ENCODE peak calls at places on chromosomes 12 and 14, in nine cellular contexts. K is A549; U is IMR-90; C is GM12864; N is ovary; E is lower lobe of right lung; M is HL-60; W is fibroblast of mammary gland; Q is CD4-positive, alpha-beta T cell. V is an unnamed sample.

GRCh38 chr12:51914034-51914923 is 7.0 kb downstream of the ACVRL1 start:
- DNase-seq in W (no peak), U (no peak), E (no peak), Q (no peak), C (no peak), M (no peak), K (no peak), N (no peak), V (no peak)

GRCh38 chr12:55043542-55043941 is 23.8 kb downstream of the NEUROD4 start:
- DNase-seq in C (no peak), W (no peak), M (peak), K (no peak), E (peak), Q (no peak), U (no peak), N (no peak), V (no peak)

GRCh38 chr14:53696217-53696965 is 260.2 kb downstream of the BMP4 start:
- DNase-seq in M (no peak), K (peak), N (no peak), C (no peak), Q (no peak), E (no peak), W (peak), U (peak), V (no peak)

GRCh38 chr12:106442575-106442974 is 85.0 kb downstream of the POLR3B start:
- DNase-seq in W (no peak), C (no peak), E (no peak), K (no peak), Q (no peak), U (no peak), M (no peak), N (no peak), V (no peak)

GRCh38 chr14:55889124-55889523 is 229.1 kb upstream of the PELI2 start:
- DNase-seq in Q (no peak), K (peak), U (no peak), M (no peak), E (no peak), N (no peak), C (no peak), W (no peak), V (no peak)

GRCh38 chr14:105376521-105377440 is 21.6 kb upstream of the TEX22 start:
- DNase-seq in M (no peak), K (no peak), Q (no peak), E (no peak), N (no peak), U (no peak), C (no peak), W (no peak), V (no peak)

GRCh38 chr14:91249841-91250616 is 5.5 kb upstream of the GPR68 start:
- DNase-seq in U (no peak), N (no peak), K (peak), W (no peak), E (peak), C (peak), Q (peak), M (peak), V (peak)

GRCh38 chr12:42607584-42607984 is 18.0 kb upstream of the PRICKLE1 start:
- DNase-seq in Q (no peak), C (no peak), K (no peak), N (no peak), E (no peak), M (no peak), W (no peak), U (no peak), V (no peak)

GRCh38 chr14:35331605-35332516 is 39.7 kb downstream of the PSMA6 start:
- DNase-seq in M (no peak), N (peak), K (no peak), Q (no peak), E (peak), W (peak), C (no peak), U (peak), V (no peak)

GRCh38 chr14:52075371-52075770 is 6.5 kb upstream of the NID2 start:
- DNase-seq in U (no peak), C (no peak), E (no peak), N (no peak), K (no peak), Q (no peak), M (no peak), W (no peak), V (no peak)

GRCh38 chr14:33699300-33699699 is 251.6 kb downstream of the EGLN3 start:
- DNase-seq in U (no peak), E (no peak), Q (no peak), M (no peak), N (peak), C (no peak), W (no peak), K (no peak), V (no peak)

GRCh38 chr14:42884100-42884499 is 1277.4 kb downstream of the LRFN5 start:
- DNase-seq in M (peak), W (peak), E (no peak), Q (no peak), K (peak), U (peak), N (no peak), C (no peak), V (no peak)

GRCh38 chr12:34393821-34394150 is 371.5 kb downstream of the ALG10 start:
- DNase-seq in N (peak), M (no peak), C (no peak), W (no peak), K (no peak), Q (no peak), E (peak), U (no peak), V (no peak)

GRCh38 chr12:34401659-34402227 is 379.4 kb downstream of the ALG10 start:
- DNase-seq in M (no peak), Q (no peak), W (no peak), K (no peak), E (peak), N (peak), U (no peak), C (no peak), V (no peak)

GRCh38 chr14:36208690-36209278 is 32.3 kb upstream of the PTCSC3 start:
- DNase-seq in K (no peak), W (no peak), Q (no peak), M (no peak), N (no peak), E (no peak), C (no peak), U (no peak), V (no peak)

GRCh38 chr12:48882325-48882687 is 16.6 kb upstream of the RND1 start:
- DNase-seq in E (no peak), Q (no peak), N (no peak), U (peak), M (no peak), W (no peak), K (peak), C (no peak), V (no peak)

GRCh38 chr14:89807151-89807550 is 147.4 kb downstream of the EFCAB11 start:
- DNase-seq in U (peak), M (no peak), C (no peak), Q (no peak), E (no peak), W (no peak), N (no peak), K (no peak), V (no peak)

GRCh38 chr14:70268760-70269159 is 80.0 kb upstream of the SLC8A3 start:
- DNase-seq in C (no peak), K (no peak), Q (no peak), N (no peak), M (no peak), W (no peak), E (no peak), U (no peak), V (no peak)

GRCh38 chr12:12519599-12519998 is 43.1 kb downstream of the DUSP16 start:
- DNase-seq in Q (no peak), N (no peak), M (no peak), U (no peak), K (no peak), E (no peak), C (no peak), W (no peak), V (no peak)

GRCh38 chr14:31252865-31253264 is 45.3 kb upstream of the HECTD1 start:
- DNase-seq in K (no peak), N (no peak), U (no peak), W (no peak), M (no peak), E (no peak), Q (no peak), C (no peak), V (no peak)

GRCh38 chr12:75964150-75964549 is 67.4 kb downstream of the PHLDA1 start:
- DNase-seq in N (no peak), U (no peak), M (peak), K (peak), E (peak), C (no peak), Q (no peak), W (no peak), V (no peak)

GRCh38 chr12:127294651-127295205 is 972.2 kb upstream of the TMEM132C start:
- DNase-seq in C (no peak), E (no peak), W (no peak), M (no peak), N (no peak), U (no peak), K (no peak), Q (no peak), V (no peak)

GRCh38 chr14:96204151-96205058 is at the start of gene BDKRB2:
- DNase-seq in Q (no peak), N (peak), U (peak), K (peak), E (peak), W (peak), C (no peak), M (peak), V (peak)

GRCh38 chr12:65121049-65121955 is at the start of gene WIF1:
- DNase-seq in W (peak), U (no peak), E (peak), N (no peak), Q (no peak), M (peak), K (peak), C (no peak), V (no peak)

GRCh38 chr12:27179399-27180214 is 64.5 kb upstream of the STK38L start:
- DNase-seq in K (peak), W (peak), U (peak), M (peak), N (no peak), E (no peak), Q (no peak), C (peak), V (peak)

GRCh38 chr14:53190938-53191337 is 37.8 kb upstream of the DDHD1 start:
- DNase-seq in E (no peak), C (peak), U (peak), K (no peak), Q (no peak), M (no peak), W (peak), N (no peak), V (no peak)

GRCh38 chr12:6829532-6830220 is 1.5 kb downstream of the P3H3 start:
- DNase-seq in K (peak), N (no peak), C (no peak), U (peak), Q (no peak), E (no peak), M (no peak), W (peak), V (no peak)
- TF ChIP-seq CTCF in K (no peak), N (no peak), C (peak), U (peak), Q (no peak), E (no peak), M (no peak), W (peak), V (peak)

GRCh38 chr12:47305464-47305863 is 225.7 kb upstream of the AMIGO2 start:
- DNase-seq in E (no peak), U (no peak), C (no peak), K (no peak), Q (no peak), W (no peak), N (no peak), M (no peak), V (no peak)
- TF ChIP-seq CTCF in E (no peak), U (no peak), C (no peak), K (no peak), Q (no peak), W (no peak), N (no peak), M (no peak), V (no peak)

GRCh38 chr14:23006544-23007419 is 3.2 kb downstream of the C14orf93 start:
- DNase-seq in M (peak), K (peak), W (peak), E (peak), N (peak), Q (peak), U (peak), C (peak), V (peak)
- TF ChIP-seq CTCF in M (peak), K (peak), W (peak), E (peak), N (no peak), Q (peak), U (peak), C (peak), V (peak)

DNA sequence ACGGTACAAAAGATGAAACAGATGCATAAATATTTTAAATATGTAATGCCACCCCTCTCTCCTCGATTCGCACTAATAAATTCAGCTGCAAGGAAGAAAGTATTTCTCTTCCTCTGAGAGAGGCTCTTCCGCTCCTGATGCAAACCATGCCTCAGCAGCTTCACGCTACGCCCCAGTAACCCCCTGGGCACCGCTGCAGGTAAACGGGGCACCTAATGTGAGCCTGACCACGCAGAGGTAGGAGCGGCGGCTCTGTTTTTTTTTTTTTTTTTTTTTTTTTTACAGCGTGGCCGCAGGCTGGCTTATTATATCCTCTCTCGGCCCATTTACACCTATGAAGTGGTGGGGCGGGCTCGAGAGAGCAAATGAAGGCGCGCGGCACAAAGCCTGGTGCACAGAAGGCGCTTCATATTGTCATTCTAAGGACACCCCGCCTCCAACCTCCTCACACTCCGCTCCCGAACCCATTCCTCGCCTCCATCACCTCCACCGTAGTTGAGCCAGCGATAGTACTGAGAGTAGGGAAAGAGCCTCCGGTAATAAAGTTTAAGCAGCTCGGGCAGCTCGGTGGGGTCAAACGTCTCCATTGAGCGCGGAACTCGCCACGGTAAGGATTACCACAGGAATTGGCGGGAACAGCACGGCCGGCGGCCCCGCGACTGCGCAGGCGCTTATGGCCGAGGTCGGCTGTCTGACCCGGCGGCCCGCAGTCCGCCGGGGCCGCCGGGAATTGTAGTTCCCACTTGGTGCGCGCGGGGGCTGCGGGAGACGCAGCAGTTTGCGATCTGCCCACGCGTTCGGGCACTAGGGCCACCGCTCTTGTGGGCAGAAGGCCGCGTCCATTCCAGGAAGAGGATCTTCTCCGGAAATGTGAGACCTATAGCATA is at the start of gene PRIM1:
- DNase-seq in U (peak), K (peak), W (peak), E (peak), N (peak), M (peak), Q (peak), C (peak), V (peak)
- TF ChIP-seq CTCF in U (no peak), K (no peak), W (no peak), E (peak), N (peak), M (no peak), Q (peak), C (no peak), V (peak)

DNA sequence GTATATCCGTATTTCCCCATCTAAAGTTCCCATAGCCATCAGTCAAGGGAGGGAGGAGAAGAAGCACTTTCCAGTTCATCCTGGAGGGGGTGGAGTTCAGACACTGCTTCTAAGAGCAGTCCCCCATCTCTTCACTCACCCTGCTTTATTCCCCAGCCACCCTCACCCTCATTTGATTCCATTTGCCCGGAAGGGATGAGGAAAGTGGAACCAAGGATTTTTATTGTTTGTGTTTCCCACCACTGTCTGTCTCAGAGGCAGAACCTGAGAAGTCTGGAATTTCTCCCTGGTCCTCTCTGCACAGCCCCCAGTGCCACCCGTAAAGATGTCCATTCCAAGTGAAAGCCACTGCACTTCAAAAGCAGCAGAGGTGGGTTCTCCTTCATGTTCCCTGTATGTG is 134.2 kb upstream of the HIF1A start:
- DNase-seq in U (peak), N (no peak), E (no peak), Q (no peak), W (peak), M (no peak), C (no peak), K (peak), V (peak)
- TF ChIP-seq CTCF in U (peak), N (no peak), E (no peak), Q (no peak), W (peak), M (no peak), C (no peak), K (peak), V (peak)

GRCh38 chr14:78598046-78598652 is 428.0 kb downstream of the NRXN3 start:
- DNase-seq in N (peak), W (peak), C (peak), M (peak), Q (peak), E (peak), K (peak), U (peak), V (peak)

GRCh38 chr14:78595797-78596196 is 425.6 kb downstream of the NRXN3 start:
- DNase-seq in Q (no peak), C (no peak), W (no peak), N (no peak), E (no peak), M (no peak), K (peak), U (no peak), V (peak)

GRCh38 chr14:78593949-78594348 is 423.8 kb downstream of the NRXN3 start:
- DNase-seq in W (no peak), E (no peak), N (no peak), K (no peak), Q (no peak), U (no peak), M (no peak), C (no peak), V (no peak)
- TF ChIP-seq CTCF in W (no peak), E (no peak), N (no peak), K (no peak), Q (no peak), U (no peak), M (no peak), C (no peak), V (no peak)

DNA sequence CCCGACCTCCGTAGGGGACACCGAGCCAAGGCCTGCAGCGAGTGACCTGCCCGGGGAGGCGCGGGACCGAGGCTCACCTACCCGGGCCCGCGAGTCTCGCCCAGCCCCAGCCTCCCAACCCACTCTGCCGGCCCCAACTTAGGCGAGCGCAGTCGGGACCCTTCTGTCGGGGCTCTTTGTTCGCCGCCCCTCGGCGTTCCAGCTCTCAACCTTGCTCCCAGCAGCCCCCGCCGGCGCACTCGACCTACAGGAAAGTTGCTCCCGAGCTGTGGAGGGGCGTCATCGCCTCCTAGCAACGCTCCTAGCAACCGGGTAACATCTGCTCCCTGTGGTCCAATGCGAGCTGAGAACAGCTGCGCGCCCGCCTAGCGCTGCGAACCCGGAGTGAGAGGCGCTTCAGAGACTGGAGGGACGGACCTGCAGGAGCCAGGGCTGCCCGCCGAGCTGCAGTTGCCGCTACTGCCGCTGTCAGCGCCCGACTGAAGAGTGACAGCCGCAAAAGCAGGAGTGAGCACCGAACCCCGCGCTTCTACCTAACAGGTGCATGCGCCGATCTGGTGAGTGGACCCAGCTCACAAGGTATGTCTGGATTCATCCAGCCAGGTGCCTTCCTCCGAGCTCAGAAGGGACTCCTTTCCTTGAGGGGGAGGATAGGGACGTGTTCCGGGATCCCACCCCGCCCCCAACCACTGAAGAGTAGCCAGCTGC is 354.9 kb downstream of the SNAPC1 start:
- DNase-seq in W (peak), C (peak), N (no peak), K (peak), M (no peak), Q (peak), E (peak), U (peak), V (peak)
- TF ChIP-seq CTCF in W (no peak), C (peak), N (no peak), K (no peak), M (no peak), Q (peak), E (peak), U (peak), V (peak)

DNA sequence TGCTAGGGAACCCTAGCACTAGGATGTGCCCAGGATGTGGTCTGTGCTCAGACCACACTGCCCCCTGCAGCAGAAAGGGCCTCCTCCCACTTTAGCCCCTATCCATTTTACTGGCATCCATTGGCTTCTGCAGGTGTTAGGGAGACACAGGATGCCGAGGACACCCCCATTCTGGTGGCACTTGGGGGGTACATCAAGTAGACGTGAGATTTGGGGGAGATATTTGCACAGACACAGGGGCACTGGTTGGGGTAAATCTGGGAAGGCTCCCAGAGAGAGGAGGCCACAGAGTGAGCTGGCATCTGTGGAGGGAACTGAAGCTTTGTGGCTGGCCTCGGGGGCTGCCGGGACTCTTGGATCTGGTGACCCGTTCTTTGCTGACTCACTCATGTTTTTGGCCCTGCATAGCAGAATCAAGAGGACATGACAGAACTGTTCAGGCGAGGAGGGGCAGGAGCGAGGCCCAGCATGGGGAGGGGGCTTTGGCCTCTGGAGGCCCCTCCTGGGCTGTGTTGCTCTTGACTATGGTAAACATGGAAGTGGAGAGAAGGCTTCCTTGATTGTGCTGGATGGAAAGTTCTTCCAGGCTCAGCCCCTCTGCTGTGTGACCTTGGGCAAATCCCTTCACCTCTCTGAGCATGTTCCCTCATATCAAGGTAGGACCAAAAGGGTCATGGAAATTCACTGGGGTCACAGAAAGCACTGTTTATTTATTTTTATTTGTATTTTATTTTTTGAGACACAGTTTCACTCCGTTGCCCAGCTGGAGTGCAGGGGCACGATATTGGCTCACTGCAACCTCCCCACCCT is 1.8 kb downstream of the PLBD2 start:
- DNase-seq in M (no peak), Q (no peak), N (peak), W (peak), E (no peak), K (no peak), C (no peak), U (no peak), V (peak)
- TF ChIP-seq CTCF in M (no peak), Q (no peak), N (no peak), W (peak), E (no peak), K (peak), C (peak), U (peak), V (peak)

DNA sequence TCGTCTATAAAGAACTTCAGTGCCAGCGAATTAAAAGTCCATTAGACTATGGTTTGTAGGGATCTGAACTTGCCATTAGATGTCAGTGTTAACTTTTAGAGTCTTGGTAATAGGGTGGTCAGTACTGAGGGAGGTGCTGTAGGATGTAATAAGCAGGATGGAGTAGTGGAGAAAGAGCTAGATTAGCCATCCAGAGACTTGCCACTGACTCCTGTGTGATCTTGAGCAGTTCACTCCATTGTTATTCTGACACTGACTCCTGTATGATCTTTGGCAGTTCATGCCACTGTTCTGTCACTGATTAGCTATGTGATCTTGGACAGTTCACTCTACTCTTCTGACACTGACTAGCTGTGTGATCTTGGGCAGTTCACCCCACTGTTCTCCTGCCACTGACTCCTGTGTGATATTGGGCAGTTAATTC is 133.6 kb downstream of the TTLL5 start:
- DNase-seq in W (peak), E (no peak), C (no peak), K (peak), Q (no peak), M (no peak), U (peak), N (no peak), V (peak)
- TF ChIP-seq CTCF in W (peak), E (peak), C (no peak), K (peak), Q (no peak), M (no peak), U (peak), N (peak), V (peak)

V was measured in HFFc6.